ENCODE peak calls at places on chromosomes 12 and 14, in six cellular contexts. One of them, this sample, is unnamed.
A peak's percentile ranks its signal among the peaks of the same experiment; 100 is the strongest.

GRCh38 chr14:55025948-55026347 is 951 bp downstream of the WDHD1 start:
- DNase-seq in astrocyte: no peak
- DNase-seq in nephron progenitor cell: no peak
- DNase-seq in AG04450: no peak
- DNase-seq in right atrium auricular region: no peak
- DNase-seq in fibroblast of the aortic adventitia: no peak
- DNase-seq in this sample: no peak

GRCh38 chr12:105234197-105234596 is 1.8 kb downstream of the APPL2 start:
- DNase-seq in astrocyte: no peak
- DNase-seq in nephron progenitor cell: no peak
- DNase-seq in AG04450: no peak
- DNase-seq in right atrium auricular region: no peak
- DNase-seq in fibroblast of the aortic adventitia: no peak
- DNase-seq in this sample: no peak

GRCh38 chr14:101504096-101504948 is 57.0 kb upstream of the DIO3 start:
- DNase-seq in astrocyte: no peak
- DNase-seq in nephron progenitor cell: no peak
- DNase-seq in AG04450: no peak
- DNase-seq in right atrium auricular region: peak; percentile 38
- DNase-seq in fibroblast of the aortic adventitia: no peak
- DNase-seq in this sample: no peak

GRCh38 chr12:131092911-131093901 is 139.5 kb downstream of the ADGRD1 start:
- DNase-seq in astrocyte: no peak
- DNase-seq in nephron progenitor cell: no peak
- DNase-seq in AG04450: no peak
- DNase-seq in right atrium auricular region: no peak
- DNase-seq in fibroblast of the aortic adventitia: no peak
- DNase-seq in this sample: no peak

GRCh38 chr12:131355688-131356245 is 355.1 kb upstream of the SFSWAP start:
- DNase-seq in astrocyte: no peak
- DNase-seq in nephron progenitor cell: no peak
- DNase-seq in AG04450: no peak
- DNase-seq in right atrium auricular region: no peak
- DNase-seq in fibroblast of the aortic adventitia: no peak
- DNase-seq in this sample: no peak

GRCh38 chr12:75977952-75978671 is 53.5 kb downstream of the PHLDA1 start:
- DNase-seq in astrocyte: peak; percentile 100
- DNase-seq in nephron progenitor cell: peak; percentile 13
- DNase-seq in AG04450: peak; percentile 99
- DNase-seq in right atrium auricular region: peak; percentile 86
- DNase-seq in fibroblast of the aortic adventitia: peak; percentile 100
- DNase-seq in this sample: peak; percentile 99

GRCh38 chr14:51394804-51395203 is 154.8 kb downstream of the TMX1 start:
- DNase-seq in astrocyte: no peak
- DNase-seq in nephron progenitor cell: no peak
- DNase-seq in AG04450: no peak
- DNase-seq in right atrium auricular region: no peak
- DNase-seq in fibroblast of the aortic adventitia: no peak
- DNase-seq in this sample: no peak

GRCh38 chr12:10175849-10176641 is 2.8 kb upstream of the TMEM52B start:
- DNase-seq in astrocyte: no peak
- DNase-seq in nephron progenitor cell: no peak
- DNase-seq in AG04450: no peak
- DNase-seq in right atrium auricular region: no peak
- DNase-seq in fibroblast of the aortic adventitia: no peak
- DNase-seq in this sample: no peak

GRCh38 chr12:43281563-43281962 is 270.4 kb downstream of the ADAMTS20 start:
- DNase-seq in astrocyte: no peak
- DNase-seq in nephron progenitor cell: no peak
- DNase-seq in AG04450: no peak
- DNase-seq in right atrium auricular region: no peak
- DNase-seq in fibroblast of the aortic adventitia: no peak
- DNase-seq in this sample: no peak

GRCh38 chr14:76770521-76771431 is 9.5 kb downstream of the VASH1 start:
- DNase-seq in astrocyte: no peak
- DNase-seq in nephron progenitor cell: no peak
- DNase-seq in AG04450: no peak
- DNase-seq in right atrium auricular region: peak; percentile 58
- DNase-seq in fibroblast of the aortic adventitia: no peak
- DNase-seq in this sample: no peak

GRCh38 chr12:19988457-19988856 is 379.9 kb upstream of the PDE3A start:
- DNase-seq in astrocyte: peak; percentile 44
- DNase-seq in nephron progenitor cell: no peak
- DNase-seq in AG04450: no peak
- DNase-seq in right atrium auricular region: no peak
- DNase-seq in fibroblast of the aortic adventitia: peak; percentile 59
- DNase-seq in this sample: no peak

GRCh38 chr14:99735189-99736135 is 51.4 kb downstream of the CYP46A1 start:
- DNase-seq in astrocyte: no peak
- DNase-seq in nephron progenitor cell: no peak
- DNase-seq in AG04450: no peak
- DNase-seq in right atrium auricular region: no peak
- DNase-seq in fibroblast of the aortic adventitia: no peak
- DNase-seq in this sample: no peak

GRCh38 chr14:24079521-24080141 is 8.3 kb downstream of the CPNE6 start:
- DNase-seq in astrocyte: no peak
- DNase-seq in nephron progenitor cell: peak; percentile 50
- DNase-seq in AG04450: no peak
- DNase-seq in right atrium auricular region: no peak
- DNase-seq in fibroblast of the aortic adventitia: no peak
- DNase-seq in this sample: no peak

GRCh38 chr12:96907681-96908163 is 665 bp downstream of the NEDD1 start:
- DNase-seq in astrocyte: peak; percentile 36
- DNase-seq in nephron progenitor cell: peak; percentile 20
- DNase-seq in AG04450: no peak
- DNase-seq in right atrium auricular region: no peak
- DNase-seq in fibroblast of the aortic adventitia: peak; percentile 40
- DNase-seq in this sample: no peak

GRCh38 chr14:91373591-91374245 is 43.9 kb downstream of the CCDC88C start:
- DNase-seq in astrocyte: no peak
- DNase-seq in nephron progenitor cell: no peak
- DNase-seq in AG04450: no peak
- DNase-seq in right atrium auricular region: no peak
- DNase-seq in fibroblast of the aortic adventitia: no peak
- DNase-seq in this sample: no peak

GRCh38 chr12:115072712-115073111 is 388.7 kb upstream of the TBX3 start:
- DNase-seq in astrocyte: no peak
- DNase-seq in nephron progenitor cell: no peak
- DNase-seq in AG04450: no peak
- DNase-seq in right atrium auricular region: no peak
- DNase-seq in fibroblast of the aortic adventitia: no peak
- DNase-seq in this sample: no peak

GRCh38 chr12:68610435-68611093 is at the start of gene RAP1B:
- DNase-seq in astrocyte: peak; percentile 75
- DNase-seq in nephron progenitor cell: peak; percentile 84
- DNase-seq in AG04450: peak; percentile 73
- DNase-seq in right atrium auricular region: peak; percentile 84
- DNase-seq in fibroblast of the aortic adventitia: peak; percentile 89
- DNase-seq in this sample: no peak

GRCh38 chr14:92622311-92622710 is 108.7 kb downstream of the RIN3 start:
- DNase-seq in astrocyte: no peak
- DNase-seq in nephron progenitor cell: no peak
- DNase-seq in AG04450: no peak
- DNase-seq in right atrium auricular region: no peak
- DNase-seq in fibroblast of the aortic adventitia: no peak
- DNase-seq in this sample: no peak

GRCh38 chr14:83706555-83706954 is 1823.4 kb upstream of the FLRT2 start:
- DNase-seq in astrocyte: no peak
- DNase-seq in nephron progenitor cell: no peak
- DNase-seq in AG04450: peak; percentile 7
- DNase-seq in right atrium auricular region: no peak
- DNase-seq in fibroblast of the aortic adventitia: no peak
- DNase-seq in this sample: no peak

GRCh38 chr14:60643443-60644402 is 5.6 kb downstream of the SIX1 start:
- DNase-seq in astrocyte: no peak
- DNase-seq in nephron progenitor cell: peak; percentile 39
- DNase-seq in AG04450: no peak
- DNase-seq in right atrium auricular region: no peak
- DNase-seq in fibroblast of the aortic adventitia: no peak
- DNase-seq in this sample: no peak

GRCh38 chr14:49966304-49966809 is 73.5 kb downstream of the ARF6 start:
- DNase-seq in astrocyte: no peak
- DNase-seq in nephron progenitor cell: peak; percentile 12
- DNase-seq in AG04450: no peak
- DNase-seq in right atrium auricular region: no peak
- DNase-seq in fibroblast of the aortic adventitia: peak; percentile 60
- DNase-seq in this sample: no peak

GRCh38 chr12:69154585-69155363 is 84.6 kb upstream of the CPSF6 start:
- DNase-seq in astrocyte: peak; percentile 25
- DNase-seq in nephron progenitor cell: peak; percentile 75
- DNase-seq in AG04450: peak; percentile 11
- DNase-seq in right atrium auricular region: peak; percentile 70
- DNase-seq in fibroblast of the aortic adventitia: peak; percentile 71
- DNase-seq in this sample: no peak

GRCh38 chr14:104819361-104819771 is 18.5 kb downstream of the ZBTB42 start:
- DNase-seq in astrocyte: no peak
- DNase-seq in nephron progenitor cell: no peak
- DNase-seq in AG04450: no peak
- DNase-seq in right atrium auricular region: no peak
- DNase-seq in fibroblast of the aortic adventitia: no peak
- DNase-seq in this sample: no peak

GRCh38 chr14:65238456-65238855 is 136.1 kb upstream of the MAX start:
- DNase-seq in astrocyte: peak; percentile 91
- DNase-seq in nephron progenitor cell: no peak
- DNase-seq in AG04450: peak; percentile 66
- DNase-seq in right atrium auricular region: no peak
- DNase-seq in fibroblast of the aortic adventitia: peak; percentile 93
- DNase-seq in this sample: no peak

GRCh38 chr12:102423447-102423846 is 56.9 kb downstream of the IGF1 start:
- DNase-seq in astrocyte: peak; percentile 40
- DNase-seq in nephron progenitor cell: no peak
- DNase-seq in AG04450: peak; percentile 15
- DNase-seq in right atrium auricular region: no peak
- DNase-seq in fibroblast of the aortic adventitia: peak; percentile 52
- DNase-seq in this sample: no peak

GRCh38 chr12:11771895-11772502 is 122.5 kb downstream of the ETV6 start:
- DNase-seq in astrocyte: peak; percentile 76
- DNase-seq in nephron progenitor cell: no peak
- DNase-seq in AG04450: no peak
- DNase-seq in right atrium auricular region: no peak
- DNase-seq in fibroblast of the aortic adventitia: no peak
- DNase-seq in this sample: no peak

GRCh38 chr14:96065661-96066459 is 26.7 kb downstream of the C14orf132 start:
- DNase-seq in astrocyte: no peak
- DNase-seq in nephron progenitor cell: no peak
- DNase-seq in AG04450: no peak
- DNase-seq in right atrium auricular region: no peak
- DNase-seq in fibroblast of the aortic adventitia: no peak
- DNase-seq in this sample: no peak

GRCh38 chr14:75793806-75794205 is 132.8 kb downstream of the TTLL5 start:
- DNase-seq in astrocyte: no peak
- DNase-seq in nephron progenitor cell: no peak
- DNase-seq in AG04450: no peak
- DNase-seq in right atrium auricular region: no peak
- DNase-seq in fibroblast of the aortic adventitia: peak; percentile 56
- DNase-seq in this sample: no peak

GRCh38 chr14:103948442-103948841 is 6.1 kb upstream of the RD3L start:
- DNase-seq in astrocyte: no peak
- DNase-seq in nephron progenitor cell: no peak
- DNase-seq in AG04450: no peak
- DNase-seq in right atrium auricular region: no peak
- DNase-seq in fibroblast of the aortic adventitia: no peak
- DNase-seq in this sample: no peak

GRCh38 chr12:116592116-116592637 is 33.0 kb downstream of the MAP1LC3B2 start:
- DNase-seq in astrocyte: no peak
- DNase-seq in nephron progenitor cell: no peak
- DNase-seq in AG04450: no peak
- DNase-seq in right atrium auricular region: no peak
- DNase-seq in fibroblast of the aortic adventitia: peak; percentile 75
- DNase-seq in this sample: no peak

GRCh38 chr14:63632932-63633514 is 8.6 kb downstream of the WDR89 start:
- DNase-seq in astrocyte: no peak
- DNase-seq in nephron progenitor cell: no peak
- DNase-seq in AG04450: no peak
- DNase-seq in right atrium auricular region: no peak
- DNase-seq in fibroblast of the aortic adventitia: peak; percentile 41
- DNase-seq in this sample: no peak

GRCh38 chr12:55737581-55738112 is 5.3 kb upstream of the GDF11 start:
- DNase-seq in astrocyte: no peak
- DNase-seq in nephron progenitor cell: no peak
- DNase-seq in AG04450: no peak
- DNase-seq in right atrium auricular region: no peak
- DNase-seq in fibroblast of the aortic adventitia: no peak
- DNase-seq in this sample: no peak
- TF ChIP-seq CTCF in astrocyte: no peak
- TF ChIP-seq CTCF in nephron progenitor cell: no peak
- TF ChIP-seq CTCF in AG04450: no peak
- TF ChIP-seq CTCF in right atrium auricular region: no peak
- TF ChIP-seq CTCF in fibroblast of the aortic adventitia: no peak
- TF ChIP-seq CTCF in this sample: no peak

GRCh38 chr12:5898874-5899273 is 46.2 kb downstream of the ANO2 start:
- DNase-seq in astrocyte: no peak
- DNase-seq in nephron progenitor cell: no peak
- DNase-seq in AG04450: no peak
- DNase-seq in right atrium auricular region: peak; percentile 49
- DNase-seq in fibroblast of the aortic adventitia: no peak
- DNase-seq in this sample: no peak
- TF ChIP-seq CTCF in astrocyte: no peak
- TF ChIP-seq CTCF in nephron progenitor cell: no peak
- TF ChIP-seq CTCF in AG04450: no peak
- TF ChIP-seq CTCF in right atrium auricular region: no peak
- TF ChIP-seq CTCF in fibroblast of the aortic adventitia: no peak
- TF ChIP-seq CTCF in this sample: no peak

DNA sequence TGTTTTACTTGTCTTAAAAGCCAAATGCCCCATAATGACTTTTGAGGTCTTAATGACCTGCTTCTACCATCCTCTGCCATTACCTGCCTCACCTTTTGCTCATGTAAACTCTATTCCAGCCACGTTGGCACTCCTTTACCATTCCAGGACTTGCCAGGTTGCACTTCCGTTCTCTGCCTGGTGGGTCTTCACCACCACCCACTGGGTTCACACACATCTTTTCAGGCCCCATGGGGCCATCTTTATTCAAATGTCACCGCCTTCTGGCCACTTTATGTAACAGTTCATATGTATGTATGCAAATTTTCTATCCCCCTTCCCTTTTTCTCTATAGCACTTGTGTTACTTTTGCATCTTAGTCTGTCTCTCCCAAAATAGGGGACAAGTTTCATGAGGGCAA is 57.7 kb downstream of the ATP2A2 start:
- DNase-seq in astrocyte: no peak
- DNase-seq in nephron progenitor cell: no peak
- DNase-seq in AG04450: no peak
- DNase-seq in right atrium auricular region: no peak
- DNase-seq in fibroblast of the aortic adventitia: no peak
- DNase-seq in this sample: no peak
- TF ChIP-seq CTCF in astrocyte: peak; percentile 5
- TF ChIP-seq CTCF in nephron progenitor cell: no peak
- TF ChIP-seq CTCF in AG04450: no peak
- TF ChIP-seq CTCF in right atrium auricular region: no peak
- TF ChIP-seq CTCF in fibroblast of the aortic adventitia: no peak
- TF ChIP-seq CTCF in this sample: no peak

DNA sequence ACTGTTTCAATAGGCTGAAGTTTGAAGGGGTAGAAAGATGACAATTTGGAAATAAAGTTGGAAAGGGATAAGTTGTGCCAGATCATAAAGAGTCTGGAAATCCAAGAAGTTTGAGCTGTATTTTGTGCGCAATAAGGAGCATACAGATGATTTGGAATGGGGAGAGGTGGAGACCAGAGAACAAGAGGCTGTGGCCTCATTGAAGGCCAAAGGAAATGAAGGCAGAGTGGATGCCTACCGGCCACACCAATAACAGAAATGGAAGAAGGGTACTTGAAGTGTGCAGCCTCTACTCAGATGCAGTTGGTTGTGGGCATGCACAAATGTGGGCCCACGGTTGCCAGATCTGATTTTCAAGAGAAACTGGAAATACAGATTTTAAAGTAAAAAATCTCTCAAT is 2.4 kb downstream of the IFT81 start:
- DNase-seq in astrocyte: no peak
- DNase-seq in nephron progenitor cell: no peak
- DNase-seq in AG04450: no peak
- DNase-seq in right atrium auricular region: no peak
- DNase-seq in fibroblast of the aortic adventitia: no peak
- DNase-seq in this sample: no peak
- TF ChIP-seq CTCF in astrocyte: no peak
- TF ChIP-seq CTCF in nephron progenitor cell: no peak
- TF ChIP-seq CTCF in AG04450: no peak
- TF ChIP-seq CTCF in right atrium auricular region: no peak
- TF ChIP-seq CTCF in fibroblast of the aortic adventitia: no peak
- TF ChIP-seq CTCF in this sample: no peak